ENCODE peak calls at places on chromosome 17, in ten cellular contexts. J is NCI-H1092 treated with DMSO at 0.1 percent for 48 hours; V is stimulated activated CD8-positive, alpha-beta memory T cell treated with anti-CD3 and anti-CD28 coated beads, Interleukin-12 subunit alpha, Interleukin-12 subunit beta, amount 100 ng/mL, for 1 hour; K is mesendoderm; X is nucleus accumbens; B is MV-4-11; Z is AG20443; A is retina; C is NCI-H69; M is T-helper 1 cell. N is an unnamed sample.

GRCh38 chr17:75815399-75815798 is 28.8 kb downstream of the UNC13D start:
- DNase-seq in C (no peak), K (no peak), M (no peak), B (no peak), V (no peak), Z (no peak), J (no peak), X (no peak), A (no peak), N (no peak)

GRCh38 chr17:78019976-78020716 is 61.6 kb downstream of the TNRC6C start:
- DNase-seq in C (no peak), B (no peak), X (no peak), A (no peak), J (no peak), K (no peak), Z (no peak), V (no peak), M (peak), N (no peak)

GRCh38 chr17:81285179-81285878 is 9.8 kb downstream of the SLC38A10 start:
- DNase-seq in K (no peak), V (no peak), C (no peak), X (peak), M (peak), B (peak), A (peak), Z (peak), J (no peak), N (peak)

GRCh38 chr17:339193-340061 is 13.2 kb downstream of the RPH3AL start:
- DNase-seq in X (no peak), C (no peak), M (no peak), B (no peak), K (no peak), J (peak), A (no peak), Z (no peak), V (no peak), N (no peak)

GRCh38 chr17:44353656-44354331 is 8.7 kb downstream of the GRN start:
- DNase-seq in K (peak), M (no peak), Z (peak), J (no peak), X (no peak), B (no peak), A (no peak), V (no peak), C (no peak), N (no peak)

GRCh38 chr17:74424658-74425057 is 7.2 kb upstream of the GPRC5C start:
- DNase-seq in J (no peak), A (peak), V (no peak), Z (no peak), M (no peak), B (no peak), X (no peak), K (no peak), C (no peak), N (no peak)

GRCh38 chr17:63035271-63035670 is 69.2 kb downstream of the TANC2 start:
- DNase-seq in C (no peak), K (no peak), M (no peak), B (no peak), A (no peak), V (no peak), Z (no peak), X (no peak), J (no peak), N (no peak)

GRCh38 chr17:53472586-53472985 is 350.1 kb upstream of the KIF2B start:
- DNase-seq in X (no peak), A (no peak), C (no peak), M (no peak), V (no peak), K (peak), Z (no peak), B (no peak), J (no peak), N (no peak)

GRCh38 chr17:63517825-63518534 is 5.2 kb upstream of the KCNH6 start:
- DNase-seq in V (no peak), A (no peak), Z (no peak), X (no peak), B (no peak), J (peak), M (no peak), C (peak), K (no peak), N (no peak)

GRCh38 chr17:51590071-51590470 is 329.7 kb downstream of the UTP18 start:
- DNase-seq in X (no peak), K (no peak), C (peak), B (no peak), J (peak), Z (no peak), M (no peak), A (no peak), V (no peak), N (no peak)

GRCh38 chr17:79995691-79996090 is 40.0 kb downstream of the TBC1D16 start:
- DNase-seq in J (no peak), V (no peak), X (no peak), K (no peak), Z (no peak), M (no peak), C (no peak), A (no peak), B (no peak), N (no peak)

GRCh38 chr17:59707971-59708425 is 544 bp downstream of the VMP1 start:
- DNase-seq in M (no peak), A (no peak), J (no peak), C (peak), V (no peak), B (no peak), X (no peak), Z (no peak), K (no peak), N (no peak)

GRCh38 chr17:6303664-6304063 is 131.3 kb downstream of the AIPL1 start:
- DNase-seq in Z (peak), C (peak), B (no peak), K (peak), A (peak), V (no peak), X (no peak), J (no peak), M (peak), N (no peak)

GRCh38 chr17:76867578-76868175 is 527 bp upstream of the MGAT5B start:
- DNase-seq in M (no peak), V (no peak), Z (no peak), C (peak), J (no peak), K (peak), X (no peak), B (no peak), A (no peak), N (no peak)

GRCh38 chr17:17304521-17304985 is 1.4 kb downstream of the NT5M start:
- DNase-seq in X (no peak), C (no peak), Z (no peak), M (peak), K (no peak), B (peak), A (no peak), V (no peak), J (no peak), N (no peak)

GRCh38 chr17:34291721-34292348 is 6.3 kb downstream of the CCL11 start:
- DNase-seq in J (no peak), V (no peak), M (peak), C (no peak), X (no peak), A (no peak), K (no peak), Z (no peak), B (no peak), N (no peak)

GRCh38 chr17:29458066-29458465 is 67.9 kb downstream of the TAOK1 start:
- DNase-seq in J (no peak), Z (no peak), K (no peak), X (no peak), B (no peak), C (no peak), A (no peak), M (no peak), V (no peak), N (no peak)

GRCh38 chr17:37098910-37099664 is 150.3 kb downstream of the AATF start:
- DNase-seq in C (no peak), V (no peak), M (no peak), J (no peak), Z (no peak), X (no peak), B (no peak), K (no peak), A (no peak), N (no peak)

GRCh38 chr17:14845562-14846335 is 419.4 kb downstream of the PMP22 start:
- DNase-seq in Z (peak), C (peak), B (no peak), A (no peak), M (no peak), K (no peak), V (no peak), J (no peak), X (no peak), N (no peak)

GRCh38 chr17:51121620-51122472 is 1.2 kb upstream of the SPAG9 start:
- DNase-seq in V (peak), A (peak), J (no peak), C (peak), B (peak), K (peak), M (peak), X (peak), Z (peak), N (peak)

GRCh38 chr17:65918921-65919546 is 272.9 kb downstream of the CEP112 start:
- DNase-seq in V (no peak), Z (no peak), J (no peak), C (peak), X (no peak), M (no peak), A (no peak), K (peak), B (no peak), N (no peak)

GRCh38 chr17:56305017-56305416 is 151.7 kb downstream of the ANKFN1 start:
- DNase-seq in X (no peak), J (no peak), Z (no peak), V (no peak), K (no peak), M (no peak), C (no peak), A (no peak), B (no peak), N (no peak)

GRCh38 chr17:41406205-41406604 is 8.8 kb upstream of the KRT31 start:
- DNase-seq in Z (no peak), J (no peak), M (no peak), K (peak), X (no peak), B (no peak), V (no peak), A (no peak), C (peak), N (no peak)

GRCh38 chr17:39208136-39208535 is 8.1 kb downstream of the RPL19 start:
- DNase-seq in Z (no peak), X (peak), K (no peak), A (no peak), J (no peak), B (no peak), M (no peak), V (no peak), C (peak), N (no peak)